ENCODE peak calls at places on chromosomes 13 and 19, in eight cellular contexts. N is GM23338; E is iris pigment epithelial cell; I is endothelial cell; K is T-cell; Q is pancreas; J is activated CD4-positive, alpha-beta T cell treated with anti-CD3 and anti-CD28 coated beads, Interleukin-2, amount 50 U/mL, for 24 hours; W is HTR-8/SVneo. A is an unnamed sample.

GRCh38 chr19:58277748-58278147 is 1.0 kb upstream of the ZNF8 start:
- DNase-seq in N (no peak), E (no peak), I (no peak), K (no peak), Q (no peak), J (no peak), W (no peak), A (no peak)

GRCh38 chr13:58999851-59000250 is 1163.9 kb downstream of the DIAPH3 start:
- DNase-seq in N (no peak), E (peak), I (no peak), K (no peak), Q (no peak), J (no peak), W (no peak), A (no peak)

GRCh38 chr19:12230751-12231733 is 63.6 kb downstream of the ZNF44 start:
- DNase-seq in N (no peak), E (peak), I (no peak), K (no peak), Q (no peak), J (no peak), W (no peak), A (no peak)

GRCh38 chr13:74056829-74057564 is 77.2 kb downstream of the KLF12 start:
- DNase-seq in N (peak), E (no peak), I (no peak), K (no peak), Q (no peak), J (no peak), W (no peak), A (no peak)

GRCh38 chr19:50333737-50334617 is 4.8 kb upstream of the KCNC3 start:
- DNase-seq in N (peak), E (no peak), I (no peak), K (peak), Q (peak), J (peak), W (peak), A (no peak)

GRCh38 chr13:66171821-66172220 is 1058.3 kb downstream of the PCDH9 start:
- DNase-seq in N (no peak), E (no peak), I (no peak), K (no peak), Q (no peak), J (no peak), W (no peak), A (no peak)

GRCh38 chr19:33678796-33679195 is 57.0 kb downstream of the CHST8 start:
- DNase-seq in N (no peak), E (no peak), I (no peak), K (no peak), Q (no peak), J (no peak), W (no peak), A (no peak)

GRCh38 chr13:51912511-51913225 is 50.9 kb downstream of the CCDC70 start:
- DNase-seq in N (no peak), E (no peak), I (no peak), K (no peak), Q (no peak), J (no peak), W (no peak), A (no peak)

GRCh38 chr19:31718041-31718440 is 368.8 kb upstream of the TSHZ3 start:
- DNase-seq in N (no peak), E (no peak), I (no peak), K (no peak), Q (no peak), J (no peak), W (no peak), A (no peak)

GRCh38 chr13:45863716-45864590 is 12.4 kb upstream of the SIAH3 start:
- DNase-seq in N (peak), E (no peak), I (no peak), K (no peak), Q (no peak), J (no peak), W (no peak), A (no peak)

GRCh38 chr19:17718467-17718987 is 753 bp upstream of the MAP1S start:
- DNase-seq in N (no peak), E (no peak), I (no peak), K (no peak), Q (no peak), J (no peak), W (no peak), A (no peak)

GRCh38 chr13:100521912-100522490 is 66.6 kb downstream of the GGACT start:
- DNase-seq in N (no peak), E (no peak), I (no peak), K (no peak), Q (no peak), J (no peak), W (no peak), A (no peak)

GRCh38 chr19:45955905-45956608 is 17.6 kb downstream of the NOVA2 start:
- DNase-seq in N (no peak), E (peak), I (no peak), K (no peak), Q (no peak), J (no peak), W (no peak), A (no peak)

GRCh38 chr19:46076951-46077814 is 36.4 kb upstream of the IGFL4 start:
- DNase-seq in N (peak), E (peak), I (peak), K (no peak), Q (peak), J (peak), W (peak), A (peak)

GRCh38 chr13:69737129-69737935 is 370.3 kb upstream of the ATXN8OS start:
- DNase-seq in N (no peak), E (no peak), I (no peak), K (no peak), Q (no peak), J (no peak), W (no peak), A (no peak)

GRCh38 chr13:27783111-27783510 is 9.2 kb upstream of the GSX1 start:
- DNase-seq in N (peak), E (peak), I (no peak), K (no peak), Q (no peak), J (no peak), W (no peak), A (no peak)

GRCh38 chr13:22030321-22030720 is 359.4 kb downstream of the FGF9 start:
- DNase-seq in N (no peak), E (no peak), I (no peak), K (no peak), Q (no peak), J (no peak), W (no peak), A (no peak)

GRCh38 chr19:979318-979741 is 4.8 kb upstream of the WDR18 start:
- DNase-seq in N (no peak), E (no peak), I (no peak), K (no peak), Q (no peak), J (no peak), W (no peak), A (no peak)

GRCh38 chr13:43368003-43368402 is 344.6 kb downstream of the DNAJC15 start:
- DNase-seq in N (no peak), E (peak), I (no peak), K (no peak), Q (no peak), J (no peak), W (peak), A (peak)

GRCh38 chr13:32940601-32941000 is 75.6 kb upstream of the KL start:
- DNase-seq in N (no peak), E (peak), I (no peak), K (no peak), Q (no peak), J (no peak), W (no peak), A (peak)

GRCh38 chr13:111886217-111886945 is 180.6 kb upstream of the SOX1 start:
- DNase-seq in N (no peak), E (no peak), I (no peak), K (no peak), Q (no peak), J (no peak), W (no peak), A (no peak)

GRCh38 chr19:14015454-14016035 is 9.4 kb upstream of the RFX1 start:
- DNase-seq in N (no peak), E (no peak), I (no peak), K (no peak), Q (no peak), J (no peak), W (no peak), A (no peak)

GRCh38 chr13:35838356-35838755 is 292.8 kb downstream of the DCLK1 start:
- DNase-seq in N (no peak), E (peak), I (no peak), K (no peak), Q (no peak), J (no peak), W (peak), A (peak)

GRCh38 chr13:35804901-35805300 is 326.3 kb downstream of the DCLK1 start:
- DNase-seq in N (no peak), E (no peak), I (no peak), K (no peak), Q (no peak), J (no peak), W (no peak), A (peak)

GRCh38 chr19:46904114-46905060 is 43.6 kb downstream of the ARHGAP35 start:
- DNase-seq in N (peak), E (peak), I (no peak), K (no peak), Q (no peak), J (no peak), W (no peak), A (peak)

GRCh38 chr19:21483589-21484170 is 21.7 kb upstream of the ZNF429 start:
- DNase-seq in N (peak), E (peak), I (peak), K (peak), Q (no peak), J (peak), W (no peak), A (no peak)

GRCh38 chr13:53782400-53783030 is 753.9 kb downstream of the OLFM4 start:
- DNase-seq in N (peak), E (peak), I (peak), K (no peak), Q (peak), J (no peak), W (peak), A (peak)

GRCh38 chr13:75482070-75482819 is at the start of gene TBC1D4:
- DNase-seq in N (peak), E (peak), I (peak), K (peak), Q (peak), J (peak), W (peak), A (peak)

GRCh38 chr13:24624801-24625231 is 55.4 kb upstream of the ATP12A start:
- DNase-seq in N (no peak), E (no peak), I (no peak), K (no peak), Q (no peak), J (no peak), W (no peak), A (no peak)

GRCh38 chr19:10780368-10780767 is 55.6 kb downstream of the TMED1 start:
- DNase-seq in N (no peak), E (peak), I (no peak), K (no peak), Q (peak), J (no peak), W (no peak), A (peak)

GRCh38 chr19:34254552-34255432 is at the start of gene GARRE1:
- DNase-seq in N (peak), E (no peak), I (peak), K (peak), Q (peak), J (peak), W (peak), A (peak)

GRCh38 chr19:58325623-58326022 is 1.2 kb upstream of the ZSCAN22 start:
- DNase-seq in N (no peak), E (peak), I (no peak), K (no peak), Q (no peak), J (no peak), W (no peak), A (no peak)

GRCh38 chr19:41019346-41019745 is 28.3 kb downstream of the CYP2B6 start:
- DNase-seq in N (no peak), E (no peak), I (no peak), K (no peak), Q (no peak), J (no peak), W (no peak), A (no peak)

GRCh38 chr13:110799246-110800236 is 86.0 kb downstream of the ING1 start:
- DNase-seq in N (no peak), E (peak), I (no peak), K (no peak), Q (no peak), J (no peak), W (no peak), A (peak)

GRCh38 chr19:14505488-14506239 is 9.7 kb upstream of the GIPC1 start:
- DNase-seq in N (peak), E (peak), I (peak), K (peak), Q (no peak), J (peak), W (peak), A (peak)

GRCh38 chr13:73536865-73537264 is 478.1 kb downstream of the KLF5 start:
- DNase-seq in N (no peak), E (no peak), I (no peak), K (no peak), Q (no peak), J (no peak), W (no peak), A (no peak)

GRCh38 chr19:3710265-3710812 is 2.2 kb downstream of the TJP3 start:
- DNase-seq in N (peak), E (peak), I (no peak), K (no peak), Q (peak), J (no peak), W (no peak), A (peak)

A was measured in EL.